ENCODE peak calls at places on chromosome 1, in four cellular contexts. One of them, this sample, is unnamed.

GRCh38 chr1:236893626-236894545 is 98.8 kb downstream of the MTR start:
- DNase-seq in COR-L47: no peak
- DNase-seq in iPS-NIHi11: no peak
- DNase-seq in Caco-2: no peak
- DNase-seq in this sample: no peak

GRCh38 chr1:78157162-78157561 is 111.4 kb downstream of the GIPC2 start:
- DNase-seq in COR-L47: no peak
- DNase-seq in iPS-NIHi11: no peak
- DNase-seq in Caco-2: no peak
- DNase-seq in this sample: no peak

GRCh38 chr1:24481843-24482610 is 20.6 kb upstream of the RCAN3 start:
- DNase-seq in COR-L47: no peak
- DNase-seq in iPS-NIHi11: no peak
- DNase-seq in Caco-2: no peak
- DNase-seq in this sample: no peak

GRCh38 chr1:154420172-154420571 is 15.0 kb downstream of the IL6R start:
- DNase-seq in COR-L47: no peak
- DNase-seq in iPS-NIHi11: no peak
- DNase-seq in Caco-2: no peak
- DNase-seq in this sample: peak

GRCh38 chr1:16163882-16164820 is 8.3 kb upstream of the EPHA2 start:
- DNase-seq in COR-L47: peak
- DNase-seq in iPS-NIHi11: no peak
- DNase-seq in Caco-2: peak
- DNase-seq in this sample: peak

GRCh38 chr1:98827041-98827440 is 165.5 kb downstream of the SNX7 start:
- DNase-seq in COR-L47: no peak
- DNase-seq in iPS-NIHi11: no peak
- DNase-seq in Caco-2: no peak
- DNase-seq in this sample: no peak

GRCh38 chr1:219227731-219228419 is 54.2 kb downstream of the LYPLAL1 start:
- DNase-seq in COR-L47: no peak
- DNase-seq in iPS-NIHi11: no peak
- DNase-seq in Caco-2: no peak
- DNase-seq in this sample: no peak

GRCh38 chr1:110636149-110636935 is 30.2 kb upstream of the KCNA2 start:
- DNase-seq in COR-L47: no peak
- DNase-seq in iPS-NIHi11: no peak
- DNase-seq in Caco-2: no peak
- DNase-seq in this sample: no peak

GRCh38 chr1:234683856-234684632 is 74.1 kb upstream of the IRF2BP2 start:
- DNase-seq in COR-L47: no peak
- DNase-seq in iPS-NIHi11: peak
- DNase-seq in Caco-2: peak
- DNase-seq in this sample: no peak

GRCh38 chr1:41003640-41004220 is 17.8 kb downstream of the SLFNL1 start:
- DNase-seq in COR-L47: no peak
- DNase-seq in iPS-NIHi11: no peak
- DNase-seq in Caco-2: peak
- DNase-seq in this sample: no peak

GRCh38 chr1:158818991-158819405 is 12.2 kb upstream of the MNDA start:
- DNase-seq in COR-L47: no peak
- DNase-seq in iPS-NIHi11: no peak
- DNase-seq in Caco-2: no peak
- DNase-seq in this sample: no peak

GRCh38 chr1:207673399-207673798 is 28.5 kb downstream of the CR1L start:
- DNase-seq in COR-L47: no peak
- DNase-seq in iPS-NIHi11: no peak
- DNase-seq in Caco-2: no peak
- DNase-seq in this sample: no peak

This sample was measured in NCI-H774.